ENCODE peak calls at places on chromosomes 3 and 15, in eight cellular contexts. O is D721Med; E is SHP77; L is T follicular helper cell; B is Panc1; H is WTC11; V is EH; U is activated CD4-positive, CD25-positive, alpha-beta regulatory T cell. K is an unnamed sample.
A peak's percentile ranks its signal among the peaks of the same experiment; 100 is the strongest.

GRCh38 chr3:59446775-59447465 is 397.1 kb upstream of the CFAP20DC start:
- DNase-seq in O (no peak), E (no peak), L (no peak), B (no peak), H (no peak), V (no peak), U (no peak), K (no peak)

GRCh38 chr3:128859573-128860154 is 19.8 kb upstream of the ACAD9 start:
- DNase-seq in O (no peak), E (no peak), L (no peak), B (no peak), H (no peak), V (no peak), U (no peak), K (no peak)

GRCh38 chr3:94101860-94102259 is 39.0 kb downstream of the NSUN3 start:
- DNase-seq in O (no peak), E (no peak), L (no peak), B (peak; percentile 2), H (no peak), V (peak; percentile 5), U (no peak), K (no peak)

GRCh38 chr3:34998905-34999304 is 640.4 kb upstream of the ARPP21 start:
- DNase-seq in O (no peak), E (no peak), L (no peak), B (no peak), H (no peak), V (peak; percentile 5), U (no peak), K (no peak)

GRCh38 chr15:58548308-58549012 is 116.7 kb downstream of the LIPC start:
- DNase-seq in O (no peak), E (no peak), L (no peak), B (no peak), H (no peak), V (no peak), U (no peak), K (no peak)

GRCh38 chr3:169880565-169881250 is 11.0 kb upstream of the LRRC31 start:
- DNase-seq in O (no peak), E (no peak), L (no peak), B (no peak), H (no peak), V (no peak), U (no peak), K (no peak)

GRCh38 chr3:32117324-32117723 is 10.9 kb downstream of the GPD1L start:
- DNase-seq in O (no peak), E (no peak), L (no peak), B (no peak), H (no peak), V (no peak), U (no peak), K (no peak)

GRCh38 chr3:55668359-55668758 is 181.3 kb upstream of the WNT5A start:
- DNase-seq in O (no peak), E (no peak), L (no peak), B (no peak), H (no peak), V (peak; percentile 76), U (no peak), K (no peak)

GRCh38 chr3:69226071-69226470 is 103.7 kb upstream of the LMOD3 start:
- DNase-seq in O (no peak), E (no peak), L (no peak), B (no peak), H (no peak), V (no peak), U (no peak), K (no peak)

K was measured in stimulated activated CD8-positive, alpha-beta memory T cell treated with anti-CD3 and anti-CD28 coated beads, Interleukin-4, amount 100 ng/mL, for 4 hours.